ENCODE peak calls at places on chromosomes 7 and 10, in five cellular contexts. One of them, this sample, is unnamed.

GRCh38 chr10:59108886-59109288 is 67.6 kb upstream of the PHYHIPL start:
- DNase-seq in GM20000: no peak
- DNase-seq in EL: no peak
- DNase-seq in BJ: no peak
- DNase-seq in HCEC 1CT: no peak
- DNase-seq in this sample: no peak

GRCh38 chr7:122412886-122413285 is 108.3 kb upstream of the FEZF1 start:
- DNase-seq in GM20000: no peak
- DNase-seq in EL: peak
- DNase-seq in BJ: no peak
- DNase-seq in HCEC 1CT: no peak
- DNase-seq in this sample: peak

GRCh38 chr7:51973942-51974341 is 657.3 kb upstream of the COBL start:
- DNase-seq in GM20000: no peak
- DNase-seq in EL: no peak
- DNase-seq in BJ: no peak
- DNase-seq in HCEC 1CT: no peak
- DNase-seq in this sample: no peak

GRCh38 chr7:138355254-138355653 is 104.8 kb upstream of the TRIM24 start:
- DNase-seq in GM20000: no peak
- DNase-seq in EL: no peak
- DNase-seq in BJ: no peak
- DNase-seq in HCEC 1CT: no peak
- DNase-seq in this sample: no peak

GRCh38 chr7:33251261-33251660 is 121.9 kb downstream of the BBS9 start:
- DNase-seq in GM20000: no peak
- DNase-seq in EL: no peak
- DNase-seq in BJ: no peak
- DNase-seq in HCEC 1CT: peak
- DNase-seq in this sample: no peak

GRCh38 chr10:62853710-62854109 is 37.5 kb upstream of the EGR2 start:
- DNase-seq in GM20000: no peak
- DNase-seq in EL: no peak
- DNase-seq in BJ: no peak
- DNase-seq in HCEC 1CT: no peak
- DNase-seq in this sample: no peak

GRCh38 chr7:119562839-119563238 is 710.1 kb upstream of the KCND2 start:
- DNase-seq in GM20000: no peak
- DNase-seq in EL: no peak
- DNase-seq in BJ: no peak
- DNase-seq in HCEC 1CT: no peak
- DNase-seq in this sample: no peak

GRCh38 chr7:138125119-138125518 is 48.9 kb downstream of the AKR1D1 start:
- DNase-seq in GM20000: no peak
- DNase-seq in EL: peak
- DNase-seq in BJ: no peak
- DNase-seq in HCEC 1CT: peak
- DNase-seq in this sample: peak

GRCh38 chr7:137146012-137146455 is 197.5 kb downstream of the PTN start:
- DNase-seq in GM20000: no peak
- DNase-seq in EL: peak
- DNase-seq in BJ: no peak
- DNase-seq in HCEC 1CT: peak
- DNase-seq in this sample: peak

GRCh38 chr10:24882047-24882698 is 70.2 kb downstream of the PRTFDC1 start:
- DNase-seq in GM20000: no peak
- DNase-seq in EL: peak
- DNase-seq in BJ: no peak
- DNase-seq in HCEC 1CT: peak
- DNase-seq in this sample: peak

GRCh38 chr7:94436018-94436604 is 41.4 kb downstream of the COL1A2 start:
- DNase-seq in GM20000: peak
- DNase-seq in EL: peak
- DNase-seq in BJ: no peak
- DNase-seq in HCEC 1CT: peak
- DNase-seq in this sample: peak

This sample was measured in fibroblast of lung.